ENCODE peak calls at places on chromosomes 6 and 20, in four cellular contexts. One of them, this sample, is unnamed.

GRCh38 chr6:75272145-75272840 is 12.3 kb downstream of the TMEM30A start:
- DNase-seq in K562: no peak
- DNase-seq in HepG2: no peak
- DNase-seq in HCT116: no peak
- DNase-seq in this sample: no peak

GRCh38 chr6:91704531-91704930 is 1117.7 kb upstream of the MAP3K7 start:
- DNase-seq in HepG2: no peak
- DNase-seq in K562: no peak
- DNase-seq in HCT116: no peak
- DNase-seq in this sample: no peak

GRCh38 chr6:132900849-132901248 is 86.5 kb downstream of the RPS12 start:
- DNase-seq in K562: no peak
- DNase-seq in HCT116: no peak
- DNase-seq in HepG2: no peak
- DNase-seq in this sample: no peak

GRCh38 chr6:46549155-46549554 is 57.9 kb upstream of the RCAN2 start:
- DNase-seq in HepG2: no peak
- DNase-seq in K562: no peak
- DNase-seq in HCT116: no peak
- DNase-seq in this sample: no peak

GRCh38 chr20:23193985-23194384 is 107.9 kb upstream of the CD93 start:
- DNase-seq in HepG2: no peak
- DNase-seq in K562: no peak
- DNase-seq in HCT116: no peak
- DNase-seq in this sample: no peak

GRCh38 chr6:163189609-163190008 is 224.9 kb upstream of the QKI start:
- DNase-seq in HepG2: no peak
- DNase-seq in HCT116: no peak
- DNase-seq in K562: no peak
- DNase-seq in this sample: no peak

GRCh38 chr6:26552640-26553189 is 14.5 kb downstream of the HMGN4 start:
- DNase-seq in K562: no peak
- DNase-seq in HepG2: no peak
- DNase-seq in HCT116: no peak
- DNase-seq in this sample: no peak

GRCh38 chr6:2531426-2532208 is 219.1 kb downstream of the MYLK4 start:
- DNase-seq in HCT116: no peak
- DNase-seq in HepG2: no peak
- DNase-seq in K562: no peak
- DNase-seq in this sample: no peak

GRCh38 chr6:52352239-52353008 is 9.5 kb upstream of the PAQR8 start:
- DNase-seq in HepG2: peak
- DNase-seq in HCT116: peak
- DNase-seq in K562: no peak
- DNase-seq in this sample: peak

GRCh38 chr6:4085329-4085695 is 6.4 kb upstream of the FAM217A start:
- DNase-seq in HCT116: no peak
- DNase-seq in K562: no peak
- DNase-seq in HepG2: no peak
- DNase-seq in this sample: no peak

GRCh38 chr20:32285621-32286334 is 8.3 kb downstream of the KIF3B start:
- DNase-seq in HepG2: no peak
- DNase-seq in K562: peak
- DNase-seq in HCT116: no peak
- DNase-seq in this sample: no peak

GRCh38 chr20:21577551-21577950 is 63.7 kb upstream of the NKX2-2 start:
- DNase-seq in HepG2: no peak
- DNase-seq in HCT116: no peak
- DNase-seq in K562: no peak
- DNase-seq in this sample: no peak

GRCh38 chr6:134352786-134353480 is 35.0 kb upstream of the SGK1 start:
- DNase-seq in K562: no peak
- DNase-seq in HepG2: no peak
- DNase-seq in HCT116: no peak
- DNase-seq in this sample: no peak

GRCh38 chr20:34834459-34834893 is 9.0 kb upstream of the NCOA6 start:
- DNase-seq in HCT116: peak
- DNase-seq in K562: peak
- DNase-seq in HepG2: peak
- DNase-seq in this sample: peak

GRCh38 chr6:158092806-158093205 is 75.3 kb downstream of the SERAC1 start:
- DNase-seq in K562: no peak
- DNase-seq in HCT116: no peak
- DNase-seq in HepG2: no peak
- DNase-seq in this sample: no peak

GRCh38 chr6:45607818-45608217 is 230.1 kb upstream of the SUPT3H start:
- DNase-seq in HepG2: no peak
- DNase-seq in HCT116: peak
- DNase-seq in K562: no peak
- DNase-seq in this sample: no peak

GRCh38 chr20:3919352-3919751 is 30.2 kb downstream of the PANK2 start:
- DNase-seq in HCT116: no peak
- DNase-seq in HepG2: no peak
- DNase-seq in K562: no peak
- DNase-seq in this sample: no peak

GRCh38 chr6:39301606-39302005 is 12.6 kb downstream of the KCNK17 start:
- DNase-seq in K562: peak
- DNase-seq in HepG2: peak
- DNase-seq in HCT116: peak
- DNase-seq in this sample: no peak

GRCh38 chr6:134026597-134026996 is 25.8 kb downstream of the SLC2A12 start:
- DNase-seq in HCT116: no peak
- DNase-seq in HepG2: no peak
- DNase-seq in K562: no peak
- DNase-seq in this sample: no peak

GRCh38 chr6:106253194-106253593 is 72.4 kb downstream of the ATG5 start:
- DNase-seq in K562: no peak
- DNase-seq in HepG2: no peak
- DNase-seq in HCT116: no peak
- DNase-seq in this sample: no peak

GRCh38 chr20:61776491-61776890 is 289.2 kb downstream of the TAF4 start:
- DNase-seq in HepG2: no peak
- DNase-seq in HCT116: no peak
- DNase-seq in K562: no peak
- DNase-seq in this sample: no peak

GRCh38 chr6:43674921-43675320 is 12.7 kb downstream of the MRPS18A start:
- DNase-seq in K562: no peak
- DNase-seq in HCT116: no peak
- DNase-seq in HepG2: no peak
- DNase-seq in this sample: no peak

GRCh38 chr20:38961530-38962043 is 557 bp upstream of the DHX35 start:
- DNase-seq in HCT116: no peak
- DNase-seq in K562: no peak
- DNase-seq in HepG2: no peak
- DNase-seq in this sample: no peak

GRCh38 chr6:155498370-155498769 is 42.7 kb upstream of the NOX3 start:
- DNase-seq in K562: no peak
- DNase-seq in HepG2: peak
- DNase-seq in HCT116: no peak
- DNase-seq in this sample: no peak

GRCh38 chr6:31007694-31008093 is 2.6 kb upstream of the MUC22 start:
- DNase-seq in HCT116: no peak
- DNase-seq in K562: no peak
- DNase-seq in HepG2: no peak
- DNase-seq in this sample: no peak

GRCh38 chr6:13420269-13420668 is 67.1 kb downstream of the GFOD1 start:
- DNase-seq in K562: no peak
- DNase-seq in HepG2: no peak
- DNase-seq in HCT116: no peak
- DNase-seq in this sample: no peak

GRCh38 chr6:16055852-16056251 is 73.0 kb upstream of the MYLIP start:
- DNase-seq in K562: no peak
- DNase-seq in HepG2: no peak
- DNase-seq in HCT116: no peak
- DNase-seq in this sample: no peak

GRCh38 chr20:34891166-34892062 is 15.0 kb downstream of the ACSS2 start:
- DNase-seq in K562: no peak
- DNase-seq in HepG2: no peak
- DNase-seq in HCT116: peak
- DNase-seq in this sample: peak

GRCh38 chr6:93266418-93266817 is 152.9 kb downstream of the EPHA7 start:
- DNase-seq in HCT116: no peak
- DNase-seq in K562: no peak
- DNase-seq in HepG2: no peak
- DNase-seq in this sample: no peak

GRCh38 chr20:44552950-44553908 is 29.1 kb upstream of the PKIG start:
- DNase-seq in HepG2: peak
- DNase-seq in K562: no peak
- DNase-seq in HCT116: no peak
- DNase-seq in this sample: no peak

GRCh38 chr20:37348643-37349516 is 2.9 kb downstream of the SRC start:
- DNase-seq in HepG2: no peak
- DNase-seq in HCT116: no peak
- DNase-seq in K562: peak
- DNase-seq in this sample: no peak

GRCh38 chr6:17885079-17885478 is 102.4 kb downstream of the KIF13A start:
- DNase-seq in K562: no peak
- DNase-seq in HepG2: no peak
- DNase-seq in HCT116: no peak
- DNase-seq in this sample: no peak

GRCh38 chr6:71080151-71080550 is 123.3 kb upstream of the B3GAT2 start:
- DNase-seq in HepG2: no peak
- DNase-seq in K562: no peak
- DNase-seq in HCT116: no peak
- DNase-seq in this sample: no peak

GRCh38 chr6:146697921-146698320 is 99.1 kb downstream of the ADGB start:
- DNase-seq in HepG2: no peak
- DNase-seq in HCT116: no peak
- DNase-seq in K562: no peak
- DNase-seq in this sample: no peak

GRCh38 chr6:146689806-146690205 is 91.0 kb downstream of the ADGB start:
- DNase-seq in K562: no peak
- DNase-seq in HepG2: no peak
- DNase-seq in HCT116: no peak
- DNase-seq in this sample: no peak

DNA sequence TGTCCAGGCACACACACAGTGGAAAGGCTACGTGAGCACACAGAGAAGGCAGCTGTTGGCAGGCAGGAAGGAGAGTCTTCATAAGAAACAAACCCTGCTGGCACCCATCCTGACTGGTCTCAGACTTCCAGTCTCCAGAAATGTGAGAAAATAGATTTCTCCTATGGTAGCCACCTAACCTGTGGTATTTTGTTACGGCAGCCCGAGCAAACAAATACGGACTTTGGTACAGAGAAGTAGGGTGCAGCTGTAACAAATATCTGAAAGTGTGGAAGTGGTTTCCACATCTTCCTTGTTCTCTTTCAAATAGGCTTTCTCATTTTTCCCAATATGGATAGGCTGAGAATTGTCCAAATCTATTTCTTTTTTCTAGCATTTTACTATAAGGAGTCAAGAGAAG is 94.6 kb downstream of the ADGB start:
- DNase-seq in HCT116: no peak
- DNase-seq in K562: no peak
- DNase-seq in HepG2: peak
- DNase-seq in this sample: no peak
- TF ChIP-seq TCF7L2 in HCT116: no peak
- TF ChIP-seq TCF7L2 in K562: no peak
- TF ChIP-seq TCF7L2 in HepG2: no peak
- TF ChIP-seq TCF7L2 in this sample: no peak

DNA sequence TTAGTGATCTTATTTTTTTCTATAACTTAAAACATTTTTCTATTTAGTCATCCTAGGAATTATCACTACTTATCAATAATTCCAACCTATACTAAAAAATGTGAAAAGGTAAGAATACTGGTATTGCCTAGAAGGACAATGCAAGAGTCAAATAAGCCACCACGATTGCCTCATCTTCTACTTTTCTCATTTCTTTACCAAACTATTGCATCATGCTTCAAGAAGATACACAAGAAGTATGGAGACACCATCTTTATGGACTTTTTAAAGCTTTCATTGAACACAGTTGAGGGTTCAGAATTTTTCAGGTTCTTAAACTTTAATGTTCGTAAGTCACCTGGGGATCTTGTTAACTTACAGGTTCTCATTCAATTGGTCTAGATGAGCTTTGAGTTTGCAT is 25.9 kb downstream of the ELOVL2 start:
- DNase-seq in K562: no peak
- DNase-seq in HCT116: no peak
- DNase-seq in HepG2: no peak
- DNase-seq in this sample: no peak
- TF ChIP-seq SIN3A in K562: no peak
- TF ChIP-seq SIN3A in HCT116: no peak
- TF ChIP-seq SIN3A in HepG2: no peak
- TF ChIP-seq SIN3A in this sample: no peak

GRCh38 chr6:99002826-99003225 is 55.1 kb upstream of the FBXL4 start:
- DNase-seq in K562: no peak
- DNase-seq in HCT116: no peak
- DNase-seq in HepG2: no peak
- DNase-seq in this sample: no peak
- TF ChIP-seq TCF7L2 in K562: no peak
- TF ChIP-seq TCF7L2 in HCT116: no peak
- TF ChIP-seq TCF7L2 in HepG2: no peak
- TF ChIP-seq TCF7L2 in this sample: no peak

GRCh38 chr6:29626948-29627761 is 5.8 kb downstream of the GABBR1 start:
- DNase-seq in HepG2: no peak
- DNase-seq in K562: no peak
- DNase-seq in HCT116: no peak
- DNase-seq in this sample: no peak
- TF ChIP-seq SIN3A in HepG2: no peak
- TF ChIP-seq SIN3A in K562: no peak
- TF ChIP-seq SIN3A in HCT116: no peak
- TF ChIP-seq SIN3A in this sample: no peak

This sample was measured in Panc1.